ENCODE peak calls at places on chromosomes 4 and X, in six cellular contexts. E is EL; L is activated CD8-positive, alpha-beta T cell treated with anti-CD3 and anti-CD28 coated beads, Interleukin-2, amount 10 ng/mL, durations not matched to agents 7 days and 5 days; D is AG04450; U is SW480; B is esophagus muscularis mucosa. P is an unnamed sample.

GRCh38 chrX:135985123-135985973 is at the start of gene SLC9A6:
- DNase-seq in B (peak; percentile 92), D (no peak), U (peak; percentile 77), L (peak; percentile 70), E (peak; percentile 64), P (peak; percentile 88)

GRCh38 chr4:18318682-18319410 is 297.3 kb upstream of the LCORL start:
- DNase-seq in B (no peak), L (no peak), D (no peak), U (no peak), E (no peak), P (no peak)

GRCh38 chr4:7424553-7425111 is 10.1 kb downstream of the PSAPL1 start:
- DNase-seq in E (no peak), B (no peak), U (no peak), D (no peak), L (no peak), P (peak; percentile 26)

GRCh38 chrX:118730500-118731247 is 3.3 kb downstream of the IL13RA1 start:
- DNase-seq in L (no peak), B (no peak), U (no peak), D (no peak), E (peak; percentile 64), P (no peak)

GRCh38 chr4:182189107-182189878 is 53.9 kb upstream of the TENM3 start:
- DNase-seq in U (peak; percentile 61), D (peak; percentile 73), L (no peak), E (peak; percentile 95), B (no peak), P (no peak)

GRCh38 chr4:23855912-23856605 is 33.8 kb downstream of the PPARGC1A start:
- DNase-seq in D (no peak), B (no peak), L (no peak), U (peak; percentile 32), E (no peak), P (no peak)

GRCh38 chr4:90833698-90834097 is 706.5 kb downstream of the CCSER1 start:
- DNase-seq in L (no peak), E (no peak), U (no peak), B (no peak), D (no peak), P (no peak)

GRCh38 chr4:145878501-145879435 is 59.9 kb downstream of the ZNF827 start:
- DNase-seq in B (no peak), D (peak; percentile 33), E (peak; percentile 59), U (no peak), L (no peak), P (no peak)

GRCh38 chrX:116239944-116240391 is 69.4 kb downstream of the AGTR2 start:
- DNase-seq in E (peak; percentile 31), B (no peak), L (no peak), D (no peak), U (no peak), P (no peak)

GRCh38 chr4:41719417-41719816 is 29.1 kb downstream of the PHOX2B start:
- DNase-seq in U (no peak), B (no peak), D (no peak), L (no peak), E (peak; percentile 65), P (no peak)

GRCh38 chr4:94826206-94826605 is 68.5 kb downstream of the BMPR1B start:
- DNase-seq in U (no peak), D (no peak), B (no peak), E (no peak), L (no peak), P (no peak)

GRCh38 chr4:100016191-100016590 is 66.1 kb upstream of the H2AZ1 start:
- DNase-seq in E (peak; percentile 58), U (no peak), B (no peak), D (peak; percentile 74), L (no peak), P (no peak)

GRCh38 chr4:48799157-48799556 is 19.1 kb upstream of the FRYL start:
- DNase-seq in B (no peak), U (no peak), L (no peak), E (no peak), D (no peak), P (no peak)

GRCh38 chr4:56959064-56959463 is 18.3 kb downstream of the NOA1 start:
- DNase-seq in E (no peak), B (no peak), L (no peak), U (no peak), D (no peak), P (no peak)

GRCh38 chr4:150826302-150826701 is 188.8 kb downstream of the LRBA start:
- DNase-seq in B (no peak), E (no peak), L (no peak), D (no peak), U (no peak), P (no peak)

GRCh38 chrX:143664302-143664701 is 28.4 kb upstream of the SLITRK4 start:
- DNase-seq in E (peak; percentile 0), B (no peak), U (peak; percentile 17), D (no peak), L (no peak), P (no peak)

GRCh38 chr4:108396900-108397299 is 223.5 kb upstream of the RPL34 start:
- DNase-seq in U (peak; percentile 6), E (no peak), L (no peak), D (no peak), B (peak; percentile 47), P (no peak)